ENCODE peak calls at places on chromosomes 4 and X, in four cellular contexts. L is lung, J is left ventricle myocardium inferior, I is HCT116. B is an unnamed sample.
A peak's percentile ranks its signal among the peaks of the same experiment; 100 is the strongest.

GRCh38 chr4:8443801-8444200 is 3.2 kb downstream of the TRMT44 start:
- DNase-seq in L (no peak), J (no peak), I (no peak), B (no peak)

GRCh38 chr4:108247511-108248088 is 78.9 kb upstream of the LEF1 start:
- DNase-seq in L (no peak), J (no peak), I (peak; percentile 8), B (no peak)

GRCh38 chrX:55056820-55057690 is 17.8 kb upstream of the PAGE2B start:
- DNase-seq in L (no peak), J (no peak), I (no peak), B (no peak)

GRCh38 chrX:119181491-119181890 is 53.9 kb upstream of the KIAA1210 start:
- DNase-seq in L (no peak), J (no peak), I (peak; percentile 18), B (no peak)

GRCh38 chr4:148515248-148515647 is 73.0 kb upstream of the NR3C2 start:
- DNase-seq in L (no peak), J (no peak), I (peak; percentile 21), B (no peak)

GRCh38 chrX:56503941-56504673 is 59.3 kb upstream of the UBQLN2 start:
- DNase-seq in L (no peak), J (no peak), I (no peak), B (no peak)

GRCh38 chr4:122882830-122883229 is 39.6 kb downstream of the NUDT6 start:
- DNase-seq in L (no peak), J (no peak), I (no peak), B (no peak)

GRCh38 chr4:13892739-13893105 is 265.2 kb upstream of the BOD1L1 start:
- DNase-seq in L (no peak), J (no peak), I (no peak), B (no peak)

GRCh38 chrX:151762802-151763201 is 28.3 kb downstream of the CNGA2 start:
- DNase-seq in L (no peak), J (no peak), I (no peak), B (no peak)

DNA sequence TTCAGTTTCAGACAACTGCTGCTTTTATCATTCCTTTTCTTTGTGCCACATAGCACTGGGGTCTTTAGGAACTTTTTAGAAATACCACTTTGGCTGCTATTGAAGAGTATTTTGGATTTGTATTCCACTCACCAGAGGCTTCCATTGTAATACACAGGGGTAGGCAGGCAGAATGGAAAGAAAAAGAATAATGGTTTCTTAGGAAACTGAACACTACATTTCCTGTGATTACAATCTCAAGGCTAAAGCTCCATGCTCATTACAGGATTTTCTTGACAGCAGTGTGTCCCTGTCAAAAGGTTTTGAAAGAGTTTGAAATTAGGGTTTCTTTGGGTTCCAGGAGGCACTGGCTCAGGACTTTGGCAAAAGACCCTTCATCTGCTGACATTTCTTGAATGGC is 74.9 kb upstream of the STIM2 start:
- DNase-seq in L (no peak), J (no peak), I (no peak), B (no peak)
- H3K4me1 ChIP-seq in L (peaks cover 10% of the 10 kb centered on the region), J (peaks cover 34% of the 10 kb centered on the region), I (peaks cover 19% of the 10 kb centered on the region), B (peaks cover 25% of the 10 kb centered on the region)

GRCh38 chr4:186557486-186557885 is 2.1 kb upstream of the MTNR1A start:
- DNase-seq in L (no peak), J (no peak), I (no peak), B (no peak)

GRCh38 chr4:186554485-186554884 is 882 bp downstream of the MTNR1A start:
- DNase-seq in L (peak; percentile 42), J (no peak), I (peak; percentile 37), B (no peak)

GRCh38 chr4:186557061-186557460 is 1.7 kb upstream of the MTNR1A start:
- DNase-seq in L (no peak), J (no peak), I (no peak), B (no peak)

GRCh38 chr4:186553717-186554116 is 1.6 kb downstream of the MTNR1A start:
- DNase-seq in L (no peak), J (no peak), I (no peak), B (no peak)

GRCh38 chr4:186554890-186555827 is at the start of gene MTNR1A:
- DNase-seq in L (no peak), J (no peak), I (no peak), B (no peak)
- H3K4me3 ChIP-seq in L (peak within 1 kb of the TSS; percentile 4), J (peak within 1 kb of the TSS; percentile 56), I (peak within 1 kb of the TSS; percentile 61), B (peak within 1 kb of the TSS; percentile 46)

DNA sequence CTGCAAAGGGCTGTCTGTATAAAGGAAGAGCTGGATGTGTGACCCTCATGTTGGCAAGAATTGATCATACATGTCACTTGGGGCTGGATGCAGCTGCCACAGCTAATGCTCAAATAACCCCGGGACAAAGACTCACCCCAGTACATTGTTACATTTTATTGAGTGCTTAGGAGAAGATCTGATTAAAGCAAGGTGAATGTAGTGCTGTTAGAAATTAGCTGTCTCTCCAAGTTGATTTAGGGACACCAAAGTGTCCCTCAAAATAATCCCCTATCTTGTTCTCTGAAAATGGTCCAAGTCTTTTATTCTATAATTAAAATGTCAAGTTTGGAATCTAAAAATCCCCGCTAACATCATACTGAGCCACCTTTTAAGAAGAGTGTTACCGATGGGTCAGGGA is 12.9 kb upstream of the DAPP1 start:
- DNase-seq in L (no peak), J (no peak), I (no peak), B (no peak)
- H3K4me1 ChIP-seq in L (peaks cover 1% of the 10 kb centered on the region), J (peaks cover 47% of the 10 kb centered on the region), I (no peaks in the 10 kb centered on the region), B (no peaks in the 10 kb centered on the region)

GRCh38 chr4:52095374-52095773 is 44.3 kb downstream of the SPATA18 start:
- DNase-seq in L (no peak), J (no peak), I (no peak), B (no peak)
- H3K4me3 ChIP-seq in L (no peak overlapping the region), J (no peak overlapping the region), I (no peak overlapping the region), B (no peak overlapping the region)

DNA sequence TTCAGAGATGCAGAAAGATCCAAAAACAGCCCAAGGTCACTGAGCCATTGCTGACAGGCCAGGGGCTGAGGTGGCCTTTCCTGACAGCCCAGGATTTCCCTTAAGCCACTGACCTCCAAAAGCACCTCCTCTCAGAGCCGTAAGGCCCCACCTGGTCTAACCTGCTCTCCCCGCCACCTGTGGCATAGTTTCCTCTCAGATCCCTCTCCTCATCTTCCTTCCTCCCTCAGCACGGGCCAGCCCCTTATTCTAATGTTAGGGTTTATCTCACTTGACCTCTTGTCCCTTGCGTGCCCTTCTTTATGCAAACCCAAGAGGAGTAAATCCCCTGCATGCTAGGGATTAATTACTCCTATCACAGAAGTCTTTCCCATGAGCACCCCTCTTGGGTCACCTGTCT is 113.0 kb downstream of the RBM47 start:
- DNase-seq in L (no peak), J (no peak), I (no peak), B (no peak)
- H3K4me1 ChIP-seq in L (peaks cover 3% of the 10 kb centered on the region), J (no peaks in the 10 kb centered on the region), I (peaks cover 13% of the 10 kb centered on the region), B (peaks cover 24% of the 10 kb centered on the region)